ENCODE peak calls at places on chromosomes 12 and 14, in seven cellular contexts. One of them, this sample, is unnamed.

GRCh38 chr14:91409991-91410401 is 7.6 kb downstream of the CCDC88C start:
- DNase-seq in HCT116: no peak
- DNase-seq in neural progenitor cell: no peak
- DNase-seq in GM23248: no peak
- DNase-seq in fibroblast of lung: no peak
- DNase-seq in H9: no peak
- DNase-seq in endothelial cell of umbilical vein: no peak
- DNase-seq in this sample: no peak

GRCh38 chr12:27384261-27384590 is 51.6 kb downstream of the BMAL2 start:
- DNase-seq in HCT116: no peak
- DNase-seq in neural progenitor cell: no peak
- DNase-seq in GM23248: no peak
- DNase-seq in fibroblast of lung: no peak
- DNase-seq in H9: no peak
- DNase-seq in endothelial cell of umbilical vein: no peak
- DNase-seq in this sample: no peak

GRCh38 chr12:117352260-117352659 is 9.2 kb downstream of the NOS1 start:
- DNase-seq in HCT116: no peak
- DNase-seq in neural progenitor cell: no peak
- DNase-seq in GM23248: no peak
- DNase-seq in fibroblast of lung: no peak
- DNase-seq in H9: no peak
- DNase-seq in endothelial cell of umbilical vein: no peak
- DNase-seq in this sample: no peak

GRCh38 chr14:38578278-38578681 is 322.4 kb upstream of the CLEC14A start:
- DNase-seq in HCT116: no peak
- DNase-seq in neural progenitor cell: peak
- DNase-seq in GM23248: peak
- DNase-seq in fibroblast of lung: peak
- DNase-seq in H9: no peak
- DNase-seq in endothelial cell of umbilical vein: no peak
- DNase-seq in this sample: no peak

GRCh38 chr12:105968025-105968424 is 170.7 kb downstream of the NUAK1 start:
- DNase-seq in HCT116: no peak
- DNase-seq in neural progenitor cell: no peak
- DNase-seq in GM23248: peak
- DNase-seq in fibroblast of lung: no peak
- DNase-seq in H9: no peak
- DNase-seq in endothelial cell of umbilical vein: no peak
- DNase-seq in this sample: no peak

GRCh38 chr12:127145929-127146789 is 1120.8 kb upstream of the TMEM132C start:
- DNase-seq in HCT116: peak
- DNase-seq in neural progenitor cell: no peak
- DNase-seq in GM23248: peak
- DNase-seq in fibroblast of lung: peak
- DNase-seq in H9: peak
- DNase-seq in endothelial cell of umbilical vein: no peak
- DNase-seq in this sample: peak

GRCh38 chr14:59583755-59584154 is 7.1 kb upstream of the CCDC175 start:
- DNase-seq in HCT116: no peak
- DNase-seq in neural progenitor cell: no peak
- DNase-seq in GM23248: peak
- DNase-seq in fibroblast of lung: peak
- DNase-seq in H9: peak
- DNase-seq in endothelial cell of umbilical vein: no peak
- DNase-seq in this sample: no peak

GRCh38 chr12:6460751-6461371 is 9.0 kb downstream of the TAPBPL start:
- DNase-seq in HCT116: no peak
- DNase-seq in neural progenitor cell: no peak
- DNase-seq in GM23248: no peak
- DNase-seq in fibroblast of lung: no peak
- DNase-seq in H9: no peak
- DNase-seq in endothelial cell of umbilical vein: no peak
- DNase-seq in this sample: no peak

GRCh38 chr12:110741795-110742717 is 635 bp downstream of the PPP1CC start:
- DNase-seq in HCT116: no peak
- DNase-seq in neural progenitor cell: peak
- DNase-seq in GM23248: peak
- DNase-seq in fibroblast of lung: peak
- DNase-seq in H9: no peak
- DNase-seq in endothelial cell of umbilical vein: no peak
- DNase-seq in this sample: peak

GRCh38 chr12:88546851-88547250 is 33.4 kb downstream of the KITLG start:
- DNase-seq in HCT116: no peak
- DNase-seq in neural progenitor cell: no peak
- DNase-seq in GM23248: peak
- DNase-seq in fibroblast of lung: peak
- DNase-seq in H9: no peak
- DNase-seq in endothelial cell of umbilical vein: no peak
- DNase-seq in this sample: no peak

GRCh38 chr12:2138871-2139308 is 86.1 kb downstream of the CACNA1C start:
- DNase-seq in HCT116: no peak
- DNase-seq in neural progenitor cell: no peak
- DNase-seq in GM23248: peak
- DNase-seq in fibroblast of lung: no peak
- DNase-seq in H9: no peak
- DNase-seq in endothelial cell of umbilical vein: no peak
- DNase-seq in this sample: no peak

GRCh38 chr12:21350975-21351374 is 16.3 kb upstream of the SLCO1A2 start:
- DNase-seq in HCT116: no peak
- DNase-seq in neural progenitor cell: no peak
- DNase-seq in GM23248: no peak
- DNase-seq in fibroblast of lung: no peak
- DNase-seq in H9: no peak
- DNase-seq in endothelial cell of umbilical vein: no peak
- DNase-seq in this sample: no peak

GRCh38 chr12:119710374-119710773 is 42.4 kb downstream of the PRKAB1 start:
- DNase-seq in HCT116: no peak
- DNase-seq in neural progenitor cell: no peak
- DNase-seq in GM23248: no peak
- DNase-seq in fibroblast of lung: no peak
- DNase-seq in H9: no peak
- DNase-seq in endothelial cell of umbilical vein: no peak
- DNase-seq in this sample: peak

GRCh38 chr14:21917699-21918436 is 244.2 kb upstream of the OR4E1 start:
- DNase-seq in HCT116: peak
- DNase-seq in neural progenitor cell: peak
- DNase-seq in GM23248: peak
- DNase-seq in fibroblast of lung: peak
- DNase-seq in H9: no peak
- DNase-seq in endothelial cell of umbilical vein: peak
- DNase-seq in this sample: peak

GRCh38 chr14:27389402-27389801 is 791.6 kb upstream of the NOVA1 start:
- DNase-seq in HCT116: no peak
- DNase-seq in neural progenitor cell: no peak
- DNase-seq in GM23248: no peak
- DNase-seq in fibroblast of lung: no peak
- DNase-seq in H9: no peak
- DNase-seq in endothelial cell of umbilical vein: no peak
- DNase-seq in this sample: no peak

GRCh38 chr14:27384124-27384523 is 786.3 kb upstream of the NOVA1 start:
- DNase-seq in HCT116: no peak
- DNase-seq in neural progenitor cell: no peak
- DNase-seq in GM23248: no peak
- DNase-seq in fibroblast of lung: no peak
- DNase-seq in H9: no peak
- DNase-seq in endothelial cell of umbilical vein: no peak
- DNase-seq in this sample: no peak

GRCh38 chr14:27387458-27387857 is 789.6 kb upstream of the NOVA1 start:
- DNase-seq in HCT116: no peak
- DNase-seq in neural progenitor cell: no peak
- DNase-seq in GM23248: no peak
- DNase-seq in fibroblast of lung: no peak
- DNase-seq in H9: no peak
- DNase-seq in endothelial cell of umbilical vein: no peak
- DNase-seq in this sample: no peak

GRCh38 chr14:27390130-27390529 is 792.3 kb upstream of the NOVA1 start:
- DNase-seq in HCT116: no peak
- DNase-seq in neural progenitor cell: peak
- DNase-seq in GM23248: no peak
- DNase-seq in fibroblast of lung: no peak
- DNase-seq in H9: no peak
- DNase-seq in endothelial cell of umbilical vein: no peak
- DNase-seq in this sample: no peak

GRCh38 chr14:27386391-27386790 is 788.6 kb upstream of the NOVA1 start:
- DNase-seq in HCT116: no peak
- DNase-seq in neural progenitor cell: no peak
- DNase-seq in GM23248: no peak
- DNase-seq in fibroblast of lung: no peak
- DNase-seq in H9: no peak
- DNase-seq in endothelial cell of umbilical vein: no peak
- DNase-seq in this sample: no peak
- H3K27ac ChIP-seq in HCT116: no peak
- H3K27ac ChIP-seq in neural progenitor cell: no peak
- H3K27ac ChIP-seq in GM23248: no peak
- H3K27ac ChIP-seq in fibroblast of lung: no peak
- H3K27ac ChIP-seq in H9: no peak
- H3K27ac ChIP-seq in endothelial cell of umbilical vein: no peak
- H3K27ac ChIP-seq in this sample: no peak

DNA sequence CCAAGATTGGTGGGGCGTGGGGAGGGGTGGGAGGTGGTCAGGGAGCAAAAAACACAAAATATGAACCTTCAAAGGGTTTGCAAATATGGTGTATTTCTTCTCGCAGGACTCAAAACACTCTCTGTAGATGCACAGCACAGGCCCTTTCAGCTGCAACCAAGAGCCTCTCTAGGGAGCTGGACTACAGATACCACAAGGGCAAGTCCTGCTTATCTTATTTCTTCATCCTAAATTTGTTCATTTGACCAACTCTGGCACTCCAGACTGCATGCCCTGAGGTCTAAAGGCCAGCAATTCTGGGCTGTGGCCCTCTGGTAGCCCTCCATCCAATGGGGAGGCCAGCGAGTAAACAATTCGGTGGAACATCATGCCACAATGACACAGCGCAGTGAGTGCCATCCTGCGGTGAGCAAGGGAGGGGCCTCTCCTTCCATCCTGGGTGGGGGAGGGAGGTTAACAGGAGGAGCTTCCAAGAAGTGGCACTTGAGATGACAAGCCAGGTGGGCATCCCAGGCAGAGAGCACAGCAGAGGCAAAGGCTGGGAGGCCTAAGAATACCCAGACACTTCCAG is 616 bp upstream of the SELPLG start:
- DNase-seq in HCT116: no peak
- DNase-seq in neural progenitor cell: no peak
- DNase-seq in GM23248: no peak
- DNase-seq in fibroblast of lung: no peak
- DNase-seq in H9: peak
- DNase-seq in endothelial cell of umbilical vein: no peak
- DNase-seq in this sample: no peak
- H2AFZ ChIP-seq in HCT116: no peak
- H2AFZ ChIP-seq in neural progenitor cell: peak
- H2AFZ ChIP-seq in GM23248: no peak
- H2AFZ ChIP-seq in fibroblast of lung: no peak
- H2AFZ ChIP-seq in H9: no peak
- H2AFZ ChIP-seq in endothelial cell of umbilical vein: no peak
- H2AFZ ChIP-seq in this sample: no peak

GRCh38 chr12:52444647-52445595 is 7.0 kb downstream of the KRT6B start:
- DNase-seq in HCT116: no peak
- DNase-seq in neural progenitor cell: no peak
- DNase-seq in GM23248: peak
- DNase-seq in fibroblast of lung: no peak
- DNase-seq in H9: no peak
- DNase-seq in endothelial cell of umbilical vein: no peak
- DNase-seq in this sample: peak

GRCh38 chr12:52443966-52444365 is 8.0 kb downstream of the KRT6B start:
- DNase-seq in HCT116: no peak
- DNase-seq in neural progenitor cell: no peak
- DNase-seq in GM23248: no peak
- DNase-seq in fibroblast of lung: no peak
- DNase-seq in H9: no peak
- DNase-seq in endothelial cell of umbilical vein: no peak
- DNase-seq in this sample: no peak

GRCh38 chr12:52440821-52441319 is 6.7 kb upstream of the KRT75 start:
- DNase-seq in HCT116: peak
- DNase-seq in neural progenitor cell: no peak
- DNase-seq in GM23248: peak
- DNase-seq in fibroblast of lung: no peak
- DNase-seq in H9: no peak
- DNase-seq in endothelial cell of umbilical vein: no peak
- DNase-seq in this sample: peak

GRCh38 chr12:52441320-52441911 is 7.2 kb upstream of the KRT75 start:
- DNase-seq in HCT116: peak
- DNase-seq in neural progenitor cell: peak
- DNase-seq in GM23248: peak
- DNase-seq in fibroblast of lung: no peak
- DNase-seq in H9: no peak
- DNase-seq in endothelial cell of umbilical vein: no peak
- DNase-seq in this sample: peak

DNA sequence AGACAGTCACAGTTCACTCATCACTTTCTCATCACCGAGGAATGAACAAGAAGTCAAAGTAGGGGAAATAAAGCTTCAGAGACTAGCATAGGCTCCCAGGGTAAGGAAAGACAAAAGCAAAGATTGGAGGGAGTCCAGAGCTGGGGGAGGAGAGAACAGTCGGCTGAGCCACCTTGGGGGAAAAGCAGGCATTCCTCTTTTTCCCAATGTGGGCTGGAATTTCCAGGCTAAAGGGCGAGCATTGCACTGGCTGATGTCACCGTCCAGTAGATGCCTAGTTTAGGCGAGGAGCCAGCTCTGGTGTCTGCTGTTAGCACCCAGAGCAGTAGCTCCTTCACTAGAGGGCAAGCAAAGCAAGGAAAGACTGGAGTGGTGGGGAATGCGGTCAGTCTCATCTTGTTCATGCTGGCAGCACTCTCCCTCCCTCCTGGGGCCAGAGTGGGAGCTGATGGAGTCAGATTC is 8.5 kb upstream of the KRT75 start:
- DNase-seq in HCT116: peak
- DNase-seq in neural progenitor cell: peak
- DNase-seq in GM23248: peak
- DNase-seq in fibroblast of lung: peak
- DNase-seq in H9: peak
- DNase-seq in endothelial cell of umbilical vein: no peak
- DNase-seq in this sample: peak
- H3K27ac ChIP-seq in HCT116: peak
- H3K27ac ChIP-seq in neural progenitor cell: no peak
- H3K27ac ChIP-seq in GM23248: peak
- H3K27ac ChIP-seq in fibroblast of lung: no peak
- H3K27ac ChIP-seq in H9: no peak
- H3K27ac ChIP-seq in endothelial cell of umbilical vein: no peak
- H3K27ac ChIP-seq in this sample: peak

DNA sequence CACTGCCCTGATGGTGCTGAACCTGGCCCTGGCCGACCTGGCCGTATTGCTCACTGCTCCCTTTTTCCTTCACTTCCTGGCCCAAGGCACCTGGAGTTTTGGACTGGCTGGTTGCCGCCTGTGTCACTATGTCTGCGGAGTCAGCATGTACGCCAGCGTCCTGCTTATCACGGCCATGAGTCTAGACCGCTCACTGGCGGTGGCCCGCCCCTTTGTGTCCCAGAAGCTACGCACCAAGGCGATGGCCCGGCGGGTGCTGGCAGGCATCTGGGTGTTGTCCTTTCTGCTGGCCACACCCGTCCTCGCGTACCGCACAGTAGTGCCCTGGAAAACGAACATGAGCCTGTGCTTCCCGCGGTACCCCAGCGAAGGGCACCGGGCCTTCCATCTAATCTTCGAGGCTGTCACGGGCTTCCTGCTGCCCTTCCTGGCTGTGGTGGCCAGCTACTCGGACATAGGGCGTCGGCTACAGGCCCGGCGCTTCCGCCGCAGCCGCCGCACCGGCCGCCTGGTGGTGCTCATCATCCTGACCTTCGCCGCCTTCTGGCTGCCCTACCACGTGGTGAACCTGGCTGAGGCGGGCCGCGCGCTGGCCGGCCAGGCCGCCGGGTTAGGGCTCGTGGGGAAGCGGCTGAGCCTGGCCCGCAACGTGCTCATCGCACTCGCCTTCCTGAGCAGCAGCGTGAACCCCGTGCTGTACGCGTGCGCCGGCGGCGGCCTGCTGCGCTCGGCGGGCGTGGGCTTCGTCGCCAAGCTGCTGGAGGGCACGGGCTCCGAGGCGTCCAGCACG is 4.7 kb downstream of the LTB4R start:
- DNase-seq in HCT116: no peak
- DNase-seq in neural progenitor cell: no peak
- DNase-seq in GM23248: peak
- DNase-seq in fibroblast of lung: no peak
- DNase-seq in H9: peak
- DNase-seq in endothelial cell of umbilical vein: peak
- DNase-seq in this sample: no peak
- H2AFZ ChIP-seq in HCT116: no peak
- H2AFZ ChIP-seq in neural progenitor cell: no peak
- H2AFZ ChIP-seq in GM23248: no peak
- H2AFZ ChIP-seq in fibroblast of lung: no peak
- H2AFZ ChIP-seq in H9: no peak
- H2AFZ ChIP-seq in endothelial cell of umbilical vein: peak
- H2AFZ ChIP-seq in this sample: no peak

This sample was measured in mammary epithelial cell.